ENCODE peak calls at places on chromosome 11, in eight cellular contexts. C is activated CD4-positive, alpha-beta T cell treated with anti-CD3 and anti-CD28 coated beads, Interleukin-2, amount 10 ng/mL, durations not matched to agents 7 days and 5 days; E is A172; Z is lower lobe of right lung; I is activated CD4-positive, CD25-positive, alpha-beta regulatory T cell treated with anti-CD3 and anti-CD28 coated beads, Interleukin-2, amount 50 U/mL, for 72 hours; S is smooth muscle cell of the brain vasculature; R is foreskin keratinocyte; U is HCT116. B is an unnamed sample.

GRCh38 chr11:63667993-63668392 is 3.2 kb downstream of the ATL3 start:
- DNase-seq in C (no peak), E (peak), Z (no peak), I (no peak), S (no peak), R (peak), U (peak), B (peak)

GRCh38 chr11:6572215-6572614 is 31.2 kb downstream of the RRP8 start:
- DNase-seq in C (no peak), E (peak), Z (no peak), I (no peak), S (no peak), R (peak), U (no peak), B (no peak)

GRCh38 chr11:100727410-100727809 is 40.3 kb downstream of the ARHGAP42 start:
- DNase-seq in C (no peak), E (no peak), Z (no peak), I (no peak), S (no peak), R (no peak), U (no peak), B (no peak)

GRCh38 chr11:95153857-95154246 is 64.2 kb downstream of the ENDOD1 start:
- DNase-seq in C (no peak), E (no peak), Z (no peak), I (no peak), S (no peak), R (no peak), U (no peak), B (no peak)

GRCh38 chr11:86805873-86806310 is 5.5 kb downstream of the PRSS23 start:
- DNase-seq in C (peak), E (no peak), Z (no peak), I (no peak), S (no peak), R (peak), U (no peak), B (no peak)

GRCh38 chr11:17208257-17208999 is 642 bp upstream of the PIK3C2A start:
- DNase-seq in C (peak), E (peak), Z (no peak), I (no peak), S (no peak), R (peak), U (peak), B (peak)

GRCh38 chr11:133343951-133344350 is 188.3 kb downstream of the OPCML start:
- DNase-seq in C (no peak), E (peak), Z (no peak), I (no peak), S (no peak), R (peak), U (no peak), B (peak)

GRCh38 chr11:17267576-17267975 is 9.0 kb upstream of the NUCB2 start:
- DNase-seq in C (peak), E (peak), Z (no peak), I (no peak), S (no peak), R (peak), U (peak), B (peak)

GRCh38 chr11:117097567-117098268 is 510 bp downstream of the SIK3 start:
- DNase-seq in C (peak), E (no peak), Z (peak), I (peak), S (no peak), R (no peak), U (no peak), B (peak)

GRCh38 chr11:83063073-83063754 is 8.5 kb downstream of the RAB30 start:
- DNase-seq in C (no peak), E (peak), Z (no peak), I (no peak), S (no peak), R (peak), U (no peak), B (no peak)

GRCh38 chr11:96869207-96869606 is 479.4 kb downstream of the JRKL start:
- DNase-seq in C (no peak), E (no peak), Z (no peak), I (no peak), S (no peak), R (peak), U (no peak), B (no peak)

GRCh38 chr11:2481253-2481652 is 36.4 kb downstream of the KCNQ1 start:
- DNase-seq in C (no peak), E (no peak), Z (no peak), I (no peak), S (no peak), R (no peak), U (no peak), B (no peak)

GRCh38 chr11:34564406-34564805 is 50.8 kb upstream of the ELF5 start:
- DNase-seq in C (no peak), E (peak), Z (no peak), I (no peak), S (no peak), R (peak), U (peak), B (no peak)

GRCh38 chr11:45919276-45919675 is 1.6 kb upstream of the PEX16 start:
- DNase-seq in C (no peak), E (no peak), Z (peak), I (peak), S (no peak), R (no peak), U (no peak), B (no peak)

GRCh38 chr11:83162377-83162776 is 5.4 kb downstream of the PCF11 start:
- DNase-seq in C (no peak), E (no peak), Z (no peak), I (no peak), S (no peak), R (no peak), U (no peak), B (no peak)

GRCh38 chr11:11574373-11574772 is 47.4 kb downstream of the GALNT18 start:
- DNase-seq in C (no peak), E (no peak), Z (no peak), I (no peak), S (no peak), R (no peak), U (no peak), B (no peak)

GRCh38 chr11:132685174-132685611 is 847.1 kb downstream of the OPCML start:
- DNase-seq in C (no peak), E (peak), Z (no peak), I (no peak), S (peak), R (peak), U (no peak), B (no peak)

GRCh38 chr11:125874556-125875124 is 12.8 kb upstream of the HYLS1 start:
- DNase-seq in C (peak), E (peak), Z (no peak), I (no peak), S (peak), R (peak), U (peak), B (peak)

GRCh38 chr11:8292351-8292750 is 28.7 kb upstream of the LMO1 start:
- DNase-seq in C (no peak), E (no peak), Z (no peak), I (no peak), S (no peak), R (no peak), U (no peak), B (no peak)

GRCh38 chr11:111455291-111456085 is 56.7 kb downstream of the BTG4 start:
- DNase-seq in C (no peak), E (no peak), Z (no peak), I (no peak), S (no peak), R (no peak), U (no peak), B (no peak)

GRCh38 chr11:113728814-113729213 is 22.7 kb upstream of the TMPRSS5 start:
- DNase-seq in C (no peak), E (no peak), Z (no peak), I (no peak), S (no peak), R (no peak), U (no peak), B (no peak)

GRCh38 chr11:118939948-118940598 is 14.3 kb upstream of the BCL9L start:
- DNase-seq in C (peak), E (no peak), Z (no peak), I (no peak), S (no peak), R (no peak), U (no peak), B (no peak)

GRCh38 chr11:33413296-33413695 is 156.1 kb downstream of the HIPK3 start:
- DNase-seq in C (no peak), E (no peak), Z (no peak), I (no peak), S (no peak), R (no peak), U (no peak), B (no peak)

GRCh38 chr11:27509953-27510352 is 3.4 kb upstream of the LIN7C start:
- DNase-seq in C (no peak), E (no peak), Z (no peak), I (no peak), S (no peak), R (no peak), U (no peak), B (no peak)

GRCh38 chr11:114057605-114058004 is 1.9 kb upstream of the ZBTB16 start:
- DNase-seq in C (no peak), E (no peak), Z (no peak), I (no peak), S (no peak), R (no peak), U (no peak), B (no peak)

GRCh38 chr11:33624082-33624481 is 76.5 kb downstream of the C11orf91 start:
- DNase-seq in C (no peak), E (no peak), Z (no peak), I (no peak), S (no peak), R (no peak), U (no peak), B (no peak)

GRCh38 chr11:3745161-3745560 is 52.2 kb downstream of the NUP98 start:
- DNase-seq in C (no peak), E (no peak), Z (no peak), I (no peak), S (no peak), R (peak), U (no peak), B (no peak)

B was measured in RKO.